ENCODE peak calls at places on chromosomes 11 and 22, in nine cellular contexts. V is H9; U is IMR-90; M is psoas muscle; K is colonic mucosa; A is naive thymus-derived CD4-positive, alpha-beta T cell; T is stomach; P is cardiac muscle cell; W is right lobe of liver. F is an unnamed sample. For H3K4me1, the result is how much of the 10 kb centered on the place peaks cover.

GRCh38 chr11:9574806-9575530 is 1.5 kb downstream of the WEE1 start:
- DNase-seq in A (no peak), U (peak), V (peak), K (peak), W (peak), P (peak), T (peak), M (no peak), F (no peak)

GRCh38 chr11:62602141-62603071 is 741 bp upstream of the MTA2 start:
- DNase-seq in A (no peak), T (peak), W (peak), P (peak), K (peak), U (peak), V (peak), M (peak), F (peak)

GRCh38 chr11:72724851-72725730 is 27.1 kb downstream of the ARAP1 start:
- DNase-seq in V (peak), P (peak), T (peak), M (peak), W (no peak), A (peak), K (peak), U (peak), F (peak)

GRCh38 chr11:134530826-134531225 is 118.8 kb upstream of the B3GAT1 start:
- DNase-seq in U (no peak), P (no peak), A (no peak), W (no peak), V (peak), T (no peak), M (no peak), K (peak), F (peak)

GRCh38 chr11:20839231-20839630 is 169.8 kb downstream of the NELL1 start:
- DNase-seq in U (no peak), T (no peak), W (no peak), M (no peak), V (no peak), K (no peak), P (no peak), A (no peak), F (no peak)

GRCh38 chr22:47175761-47176359 is 413.4 kb downstream of the TBC1D22A start:
- DNase-seq in U (no peak), A (no peak), P (no peak), W (peak), T (no peak), M (peak), V (no peak), K (no peak), F (peak)

GRCh38 chr22:45254789-45255261 is 14.1 kb upstream of the KIAA0930 start:
- DNase-seq in W (no peak), T (no peak), P (no peak), U (no peak), V (no peak), M (no peak), A (no peak), K (no peak), F (no peak)

GRCh38 chr11:8283510-8284272 is 20.0 kb upstream of the LMO1 start:
- DNase-seq in U (no peak), W (no peak), A (no peak), M (no peak), V (peak), K (peak), T (no peak), P (peak), F (peak)

GRCh38 chr11:82718307-82718706 is 15.4 kb downstream of the FAM181B start:
- DNase-seq in M (no peak), T (no peak), V (peak), P (peak), U (peak), K (no peak), A (no peak), W (no peak), F (peak)

GRCh38 chr11:32312865-32313403 is 122.4 kb downstream of the WT1 start:
- DNase-seq in U (peak), V (peak), T (no peak), A (no peak), P (peak), K (peak), W (peak), M (no peak), F (no peak)

GRCh38 chr11:73353422-73353821 is 22.8 kb upstream of the RELT start:
- DNase-seq in U (no peak), K (no peak), V (no peak), P (no peak), M (no peak), A (no peak), T (no peak), W (no peak), F (no peak)

GRCh38 chr11:97990162-97990920 is 1030.4 kb upstream of the CNTN5 start:
- DNase-seq in M (no peak), K (no peak), A (no peak), V (no peak), W (no peak), T (no peak), U (no peak), P (no peak), F (no peak)

GRCh38 chr11:1226981-1227550 is 4.2 kb downstream of the MUC5B start:
- DNase-seq in M (peak), U (peak), V (peak), K (peak), P (no peak), W (peak), A (no peak), T (no peak), F (peak)

GRCh38 chr11:131423715-131424114 is 53.3 kb downstream of the NTM start:
- DNase-seq in A (no peak), M (no peak), W (no peak), U (peak), T (no peak), V (no peak), K (no peak), P (no peak), F (no peak)

GRCh38 chr11:65454311-65454695 is 31.7 kb downstream of the NEAT1 start:
- DNase-seq in U (peak), M (no peak), P (no peak), V (no peak), A (no peak), W (no peak), K (no peak), T (no peak), F (peak)

GRCh38 chr11:56396047-56396446 is 16.4 kb upstream of the OR5AL1 start:
- DNase-seq in A (no peak), W (no peak), U (no peak), K (no peak), P (no peak), M (no peak), T (no peak), V (no peak), F (no peak)

GRCh38 chr11:131073167-131073566 is 156.9 kb upstream of the SNX19 start:
- DNase-seq in V (no peak), M (no peak), U (peak), K (no peak), W (no peak), T (no peak), P (no peak), A (no peak), F (no peak)

GRCh38 chr11:3614742-3615171 is 27.0 kb downstream of the ART5 start:
- DNase-seq in U (no peak), M (peak), W (no peak), A (peak), K (no peak), P (no peak), T (no peak), V (no peak), F (peak)

GRCh38 chr22:35612903-35613302 is 4.2 kb downstream of the MB start:
- DNase-seq in A (no peak), K (no peak), W (no peak), P (peak), T (no peak), U (no peak), V (no peak), M (no peak), F (peak)

GRCh38 chr22:35615156-35615555 is 2.0 kb downstream of the MB start:
- DNase-seq in V (no peak), K (no peak), M (peak), W (no peak), U (no peak), A (no peak), T (no peak), P (no peak), F (peak)

GRCh38 chr22:35611891-35612576 is 5.1 kb downstream of the MB start:
- DNase-seq in U (no peak), A (no peak), W (no peak), T (no peak), P (no peak), V (no peak), M (no peak), K (peak), F (no peak)

GRCh38 chr22:35616043-35616442 is 1.1 kb downstream of the MB start:
- DNase-seq in U (no peak), K (no peak), P (no peak), A (no peak), V (no peak), W (no peak), M (no peak), T (no peak), F (no peak)

DNA sequence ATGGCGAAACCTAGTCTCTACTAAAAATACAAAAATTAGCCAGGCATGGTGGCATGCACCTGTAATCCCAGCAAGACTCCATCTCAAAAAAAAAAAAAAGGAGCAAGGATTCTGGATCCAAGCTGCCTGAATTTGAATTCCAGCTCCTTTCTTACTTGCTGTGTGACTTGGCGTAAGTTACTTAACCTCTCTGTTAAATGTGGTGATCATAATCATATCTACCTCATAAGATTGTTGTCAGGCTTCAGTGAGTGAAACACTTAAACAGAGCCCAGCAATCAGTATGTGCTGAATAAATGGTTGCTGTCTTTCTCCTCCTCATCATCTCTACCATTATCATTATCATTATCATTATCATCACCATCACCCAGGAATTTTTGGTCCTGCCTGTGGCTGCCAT is 2.7 kb downstream of the MB start:
- DNase-seq in V (no peak), A (no peak), K (no peak), P (no peak), M (no peak), W (no peak), T (no peak), U (no peak), F (no peak)
- H3K4me1 ChIP-seq in V (under half), A (under half), K (under half), P (half or more), M (under half), W (under half), T (under half), U (under half), F (under half)

DNA sequence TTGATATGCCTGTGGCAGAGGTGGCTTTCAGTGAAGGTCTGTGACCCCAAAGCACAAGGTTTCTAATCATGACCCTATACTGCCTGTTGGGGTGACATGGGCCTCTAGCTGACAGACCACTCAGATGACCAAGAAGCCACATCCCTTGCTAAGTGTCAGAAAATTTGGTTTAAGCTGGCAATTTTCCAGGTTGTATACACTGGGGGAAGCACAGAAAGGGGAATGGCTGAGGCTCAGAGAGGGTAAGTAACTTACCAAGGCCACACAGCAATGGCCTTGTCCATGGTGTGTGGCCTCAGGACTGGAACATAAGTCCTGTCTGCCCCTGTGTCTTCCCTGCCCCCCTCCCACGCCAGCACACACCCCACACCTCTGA is 66.9 kb upstream of the PRDM11 start:
- DNase-seq in K (no peak), U (no peak), A (no peak), T (no peak), P (no peak), W (no peak), V (no peak), M (no peak), F (no peak)
- H3K4me1 ChIP-seq in K (under half), U (under half), A (under half), T (under half), P (under half), W (under half), V (under half), M (under half), F (under half)

GRCh38 chr11:60992842-60993409 is 21.4 kb downstream of the CD6 start:
- DNase-seq in U (no peak), A (no peak), K (no peak), T (peak), P (peak), W (no peak), M (no peak), V (no peak), F (no peak)
- H3K4me1 ChIP-seq in U (under half), A (half or more), K (under half), T (under half), P (under half), W (under half), M (under half), V (under half), F (under half)

DNA sequence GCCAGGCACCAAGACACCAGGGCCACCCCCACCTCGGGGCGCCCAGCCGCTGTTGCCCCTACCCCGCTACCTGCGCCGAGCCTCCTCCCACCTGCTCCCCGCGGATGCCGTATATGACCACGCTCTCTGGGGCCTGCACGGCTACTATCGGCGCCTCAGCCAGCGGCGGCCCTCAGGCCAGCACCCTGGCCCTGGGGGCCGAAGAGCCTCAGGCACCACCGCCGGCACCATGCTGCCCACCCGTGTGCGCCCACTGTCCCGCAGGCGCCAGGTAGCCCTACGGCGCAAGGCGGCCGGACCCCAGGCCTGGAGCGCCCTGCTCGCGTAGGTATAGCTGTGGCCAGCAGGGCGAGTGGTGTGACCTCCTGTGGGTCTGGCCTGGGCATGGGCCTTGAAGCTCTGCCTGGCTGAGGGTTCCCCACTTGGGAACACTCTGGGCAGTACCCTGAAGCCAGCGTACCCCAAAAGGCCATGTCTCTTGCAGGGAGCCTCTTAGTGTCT is 14.8 kb upstream of the MDK start:
- DNase-seq in K (no peak), P (no peak), U (no peak), M (no peak), W (no peak), V (no peak), A (no peak), T (no peak), F (no peak)
- H3K4me1 ChIP-seq in K (under half), P (under half), U (under half), M (under half), W (under half), V (under half), A (under half), T (under half), F (under half)

DNA sequence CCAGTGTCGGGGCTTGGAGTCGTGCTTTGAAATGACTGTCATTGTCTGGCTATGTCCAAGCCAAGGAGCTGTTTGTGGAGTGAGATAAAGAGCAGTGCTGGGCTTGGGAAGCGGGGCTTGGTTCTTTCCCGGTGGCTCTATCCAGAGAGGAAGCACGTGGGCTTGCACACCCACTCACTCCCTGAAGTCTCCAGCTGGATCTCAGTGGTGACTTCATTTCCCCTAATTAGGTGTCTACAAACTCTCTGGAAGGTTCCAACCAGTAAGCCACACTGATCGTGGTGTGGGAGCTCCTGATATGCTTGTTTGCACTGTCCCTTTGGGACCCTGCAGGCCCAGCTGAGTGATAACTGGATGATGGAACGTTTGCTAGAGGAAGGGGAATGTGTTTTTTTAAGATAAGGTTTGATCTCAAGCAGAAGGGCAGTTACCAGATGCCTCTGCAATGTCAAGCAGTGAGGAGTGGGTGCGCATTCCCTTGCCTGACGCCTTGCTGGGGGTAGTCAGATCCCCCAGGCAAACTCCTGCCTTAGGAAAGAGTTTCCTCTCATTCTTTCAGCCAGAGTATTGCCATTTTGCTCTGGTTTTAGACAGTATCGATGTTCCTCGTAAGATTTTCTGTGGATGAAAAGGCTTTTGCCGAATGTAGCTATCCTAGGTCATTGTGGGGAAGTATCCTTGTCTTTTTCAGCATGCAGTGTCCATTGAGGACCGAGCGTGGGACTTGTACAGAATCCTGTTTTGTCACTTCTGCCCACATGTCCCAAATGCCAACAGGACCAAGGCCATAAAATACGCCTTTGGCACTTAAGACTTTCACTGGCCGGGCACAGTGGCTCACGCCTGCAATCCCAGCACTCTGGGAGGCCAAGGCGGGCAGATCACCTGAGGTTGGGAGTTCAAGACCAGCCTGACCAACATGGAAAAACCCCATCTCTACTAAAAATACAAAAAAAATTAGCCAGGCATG is 90.9 kb downstream of the MICAL2 start:
- DNase-seq in K (no peak), W (peak), T (no peak), V (no peak), P (peak), A (no peak), M (no peak), U (peak), F (peak)
- H3K4me1 ChIP-seq in K (under half), W (under half), T (under half), V (under half), P (half or more), A (under half), M (under half), U (under half), F (under half)

GRCh38 chr22:39173050-39173706 is 20.7 kb upstream of the CBX7 start:
- DNase-seq in W (no peak), K (no peak), M (no peak), V (no peak), P (no peak), A (no peak), U (no peak), T (no peak), F (no peak)
- H3K4me1 ChIP-seq in W (under half), K (under half), M (under half), V (under half), P (under half), A (under half), U (under half), T (under half), F (under half)

GRCh38 chr22:21766933-21767462 is 31.4 kb upstream of the YPEL1 start:
- DNase-seq in A (no peak), P (no peak), K (no peak), U (no peak), M (no peak), T (peak), W (no peak), V (no peak), F (no peak)
- H3K4me1 ChIP-seq in A (under half), P (under half), K (under half), U (under half), M (under half), T (under half), W (under half), V (under half), F (under half)

GRCh38 chr22:50525991-50526848 is 822 bp upstream of the SCO2 start:
- DNase-seq in A (peak), K (peak), V (peak), T (peak), U (peak), W (peak), P (peak), M (peak), F (peak)

GRCh38 chr22:50525104-50525958 is at the start of gene SCO2:
- DNase-seq in P (peak), T (peak), A (peak), M (peak), W (peak), U (peak), K (peak), V (peak), F (peak)

GRCh38 chr22:50528682-50529415 is 963 bp downstream of the TYMP start:
- DNase-seq in P (no peak), A (no peak), W (peak), T (no peak), K (no peak), V (no peak), U (no peak), M (no peak), F (peak)

GRCh38 chr22:50527921-50528681 is 1.7 kb downstream of the TYMP start:
- DNase-seq in P (no peak), W (no peak), M (peak), T (no peak), A (no peak), K (no peak), V (no peak), U (no peak), F (no peak)

GRCh38 chr22:50526849-50527801 is 1.7 kb upstream of the SCO2 start:
- DNase-seq in U (no peak), W (peak), T (peak), K (peak), M (peak), P (peak), V (peak), A (no peak), F (no peak)
- H3K4me1 ChIP-seq in U (under half), W (under half), T (half or more), K (under half), M (under half), P (under half), V (under half), A (under half), F (under half)